ENCODE peak calls at places on chromosomes 12 and 14, in ten cellular contexts. Z, U, A, T, O, D, R, Q, S and N are unnamed samples.

GRCh38 chr12:24903305-24904088 is 45.4 kb downstream of the BCAT1 start:
- DNase-seq in D (no peak), U (no peak), T (no peak), Q (no peak), S (no peak), Z (no peak), R (no peak), O (no peak), A (no peak), N (no peak)

GRCh38 chr12:116528067-116528466 is 31.1 kb upstream of the MAP1LC3B2 start:
- DNase-seq in Q (no peak), D (no peak), T (no peak), R (no peak), U (no peak), A (no peak), Z (no peak), O (no peak), S (no peak), N (no peak)

GRCh38 chr12:114314403-114314802 is 91.5 kb downstream of the TBX5 start:
- DNase-seq in Q (no peak), D (no peak), S (no peak), A (no peak), O (no peak), Z (no peak), R (no peak), T (no peak), U (no peak), N (no peak)

GRCh38 chr12:11823593-11823992 is 174.1 kb downstream of the ETV6 start:
- DNase-seq in U (no peak), R (no peak), S (no peak), T (no peak), D (no peak), Q (no peak), Z (no peak), O (no peak), A (no peak), N (no peak)

GRCh38 chr14:95180966-95181733 is 23.8 kb upstream of the DICER1 start:
- DNase-seq in R (no peak), D (no peak), S (no peak), O (no peak), Q (no peak), A (no peak), Z (no peak), U (peak), T (no peak), N (no peak)

GRCh38 chr12:116123511-116124258 is 153.8 kb downstream of the MED13L start:
- DNase-seq in S (peak), A (peak), T (no peak), Q (no peak), D (peak), Z (no peak), U (no peak), R (no peak), O (no peak), N (no peak)

GRCh38 chr12:87413784-87414183 is 615.4 kb downstream of the C12orf50 start:
- DNase-seq in A (no peak), R (no peak), Z (no peak), U (no peak), D (no peak), Q (no peak), S (no peak), T (no peak), O (no peak), N (no peak)

GRCh38 chr12:50825372-50825838 is 17.3 kb upstream of the TMPRSS12 start:
- DNase-seq in O (peak), S (no peak), U (no peak), T (no peak), D (peak), Q (no peak), R (no peak), Z (no peak), A (no peak), N (no peak)

GRCh38 chr12:131264625-131265024 is 310.9 kb downstream of the ADGRD1 start:
- DNase-seq in T (no peak), O (no peak), A (no peak), Z (no peak), Q (no peak), S (no peak), D (no peak), R (no peak), U (no peak), N (no peak)

GRCh38 chr12:122421263-122421814 is 1.1 kb downstream of the CLIP1 start:
- DNase-seq in O (no peak), U (peak), S (no peak), T (no peak), D (no peak), R (peak), A (peak), Z (peak), Q (no peak), N (peak)